ENCODE peak calls at places on chromosomes 12 and 14, in six cellular contexts. W is dorsolateral prefrontal cortex; A is bronchial epithelial cell; C is naive thymus-derived CD4-positive, alpha-beta T cell; E is HFF-Myc; I is AG08395. K is an unnamed sample.
A peak's percentile ranks its signal among the peaks of the same experiment; 100 is the strongest.

GRCh38 chr12:52278931-52279682 is 4.7 kb downstream of the KRT86 start:
- DNase-seq in W (peak; percentile 75), A (peak; percentile 64), C (peak; percentile 35), E (peak; percentile 17), I (peak; percentile 86), K (peak; percentile 28)

GRCh38 chr14:42804146-42804545 is 1197.5 kb downstream of the LRFN5 start:
- DNase-seq in W (no peak), A (no peak), C (no peak), E (no peak), I (no peak), K (no peak)

GRCh38 chr12:76720068-76720467 is 43.8 kb upstream of the ZDHHC17 start:
- DNase-seq in W (no peak), A (peak; percentile 88), C (no peak), E (no peak), I (peak; percentile 10), K (no peak)

GRCh38 chr12:68240079-68240478 is 13.3 kb downstream of the IL22 start:
- DNase-seq in W (no peak), A (peak; percentile 75), C (no peak), E (peak; percentile 39), I (peak; percentile 87), K (no peak)

GRCh38 chr14:35337074-35337556 is 44.9 kb downstream of the PSMA6 start:
- DNase-seq in W (no peak), A (no peak), C (no peak), E (no peak), I (no peak), K (no peak)

GRCh38 chr14:93797536-93797935 is 9.3 kb upstream of the PRIMA1 start:
- DNase-seq in W (no peak), A (no peak), C (no peak), E (no peak), I (no peak), K (no peak)

GRCh38 chr14:67556671-67557070 is 23.6 kb downstream of the PLEKHH1 start:
- DNase-seq in W (no peak), A (no peak), C (no peak), E (no peak), I (no peak), K (no peak)

GRCh38 chr14:103398427-103399195 is 13.4 kb downstream of the MARK3 start:
- DNase-seq in W (no peak), A (peak; percentile 67), C (no peak), E (no peak), I (no peak), K (no peak)

GRCh38 chr12:93664573-93665138 is 12.5 kb upstream of the CRADD start:
- DNase-seq in W (no peak), A (peak; percentile 76), C (no peak), E (no peak), I (peak; percentile 11), K (no peak)

GRCh38 chr12:109831365-109831764 is 1.8 kb downstream of the TRPV4 start:
- DNase-seq in W (no peak), A (no peak), C (no peak), E (no peak), I (no peak), K (no peak)

GRCh38 chr14:63039800-63040380 is 5.4 kb downstream of the KCNH5 start:
- DNase-seq in W (no peak), A (peak; percentile 89), C (no peak), E (no peak), I (no peak), K (no peak)

GRCh38 chr14:77024171-77024627 is 4.3 kb downstream of the IRF2BPL start:
- DNase-seq in W (no peak), A (no peak), C (peak; percentile 42), E (no peak), I (no peak), K (no peak)

K was measured in naive B cell.